ENCODE peak calls at places on chromosomes 4 and X, in four cellular contexts. One of them, this sample, is unnamed.

GRCh38 chr4:69323284-69323683 is 43.0 kb downstream of the UGT2B28 start:
- DNase-seq in neuronal stem cell: no peak
- DNase-seq in mesenchymal stem cell: no peak
- DNase-seq in H9: no peak
- DNase-seq in this sample: no peak

GRCh38 chr4:145820407-145820806 is 118.2 kb downstream of the ZNF827 start:
- DNase-seq in neuronal stem cell: no peak
- DNase-seq in mesenchymal stem cell: no peak
- DNase-seq in H9: no peak
- DNase-seq in this sample: peak

GRCh38 chr4:107870916-107871786 is 46.4 kb downstream of the SGMS2 start:
- DNase-seq in neuronal stem cell: no peak
- DNase-seq in mesenchymal stem cell: peak
- DNase-seq in H9: no peak
- DNase-seq in this sample: no peak

GRCh38 chr4:6991771-6992557 is 51.2 kb upstream of the TADA2B start:
- DNase-seq in neuronal stem cell: no peak
- DNase-seq in mesenchymal stem cell: peak
- DNase-seq in H9: no peak
- DNase-seq in this sample: peak

GRCh38 chr4:77861500-77861899 is 1.1 kb upstream of the MRPL1 start:
- DNase-seq in neuronal stem cell: no peak
- DNase-seq in mesenchymal stem cell: no peak
- DNase-seq in H9: no peak
- DNase-seq in this sample: no peak

GRCh38 chrX:47497274-47497673 is 14.3 kb upstream of the ZNF41 start:
- DNase-seq in neuronal stem cell: no peak
- DNase-seq in mesenchymal stem cell: peak
- DNase-seq in H9: no peak
- DNase-seq in this sample: peak

GRCh38 chr4:7785017-7785416 is 154.6 kb downstream of the AFAP1 start:
- DNase-seq in neuronal stem cell: no peak
- DNase-seq in mesenchymal stem cell: no peak
- DNase-seq in H9: no peak
- DNase-seq in this sample: peak

GRCh38 chr4:88600129-88600849 is 8.0 kb downstream of the HERC3 start:
- DNase-seq in neuronal stem cell: no peak
- DNase-seq in mesenchymal stem cell: peak
- DNase-seq in H9: no peak
- DNase-seq in this sample: peak

GRCh38 chr4:184415071-184415470 is 59.3 kb downstream of the IRF2 start:
- DNase-seq in neuronal stem cell: no peak
- DNase-seq in mesenchymal stem cell: no peak
- DNase-seq in H9: no peak
- DNase-seq in this sample: no peak

GRCh38 chr4:128242601-128243000 is 45.0 kb downstream of the PGRMC2 start:
- DNase-seq in neuronal stem cell: no peak
- DNase-seq in mesenchymal stem cell: no peak
- DNase-seq in H9: no peak
- DNase-seq in this sample: no peak

GRCh38 chrX:70289168-70289792 is 447 bp downstream of the PDZD11 start:
- DNase-seq in neuronal stem cell: no peak
- DNase-seq in mesenchymal stem cell: peak
- DNase-seq in H9: no peak
- DNase-seq in this sample: peak

GRCh38 chrX:128464091-128464490 is 411.9 kb upstream of the ACTRT1 start:
- DNase-seq in neuronal stem cell: no peak
- DNase-seq in mesenchymal stem cell: no peak
- DNase-seq in H9: no peak
- DNase-seq in this sample: no peak

GRCh38 chr4:71663780-71664179 is 120.1 kb downstream of the GC start:
- DNase-seq in neuronal stem cell: no peak
- DNase-seq in mesenchymal stem cell: no peak
- DNase-seq in H9: no peak
- DNase-seq in this sample: no peak

GRCh38 chr4:138494931-138495330 is 252.8 kb upstream of the SLC7A11 start:
- DNase-seq in neuronal stem cell: no peak
- DNase-seq in mesenchymal stem cell: peak
- DNase-seq in H9: peak
- DNase-seq in this sample: peak

GRCh38 chr4:73127839-73128448 is 58.4 kb upstream of the COX18 start:
- DNase-seq in neuronal stem cell: no peak
- DNase-seq in mesenchymal stem cell: peak
- DNase-seq in H9: no peak
- DNase-seq in this sample: peak

GRCh38 chrX:105876658-105877057 is 54.3 kb downstream of the NRK start:
- DNase-seq in neuronal stem cell: peak
- DNase-seq in mesenchymal stem cell: peak
- DNase-seq in H9: no peak
- DNase-seq in this sample: peak

GRCh38 chrX:152646961-152647360 is 9.3 kb downstream of the GABRQ start:
- DNase-seq in neuronal stem cell: no peak
- DNase-seq in mesenchymal stem cell: no peak
- DNase-seq in H9: no peak
- DNase-seq in this sample: no peak

GRCh38 chr4:121950212-121950679 is 1.6 kb downstream of the TRPC3 start:
- DNase-seq in neuronal stem cell: peak
- DNase-seq in mesenchymal stem cell: peak
- DNase-seq in H9: peak
- DNase-seq in this sample: peak

GRCh38 chrX:54043696-54044125 is 562 bp downstream of the PHF8 start:
- DNase-seq in neuronal stem cell: no peak
- DNase-seq in mesenchymal stem cell: peak
- DNase-seq in H9: peak
- DNase-seq in this sample: peak

GRCh38 chr4:45275862-45276261 is 549.5 kb upstream of the GNPDA2 start:
- DNase-seq in neuronal stem cell: no peak
- DNase-seq in mesenchymal stem cell: no peak
- DNase-seq in H9: no peak
- DNase-seq in this sample: no peak

GRCh38 chrX:115268421-115268820 is 21.1 kb upstream of the LUZP4 start:
- DNase-seq in neuronal stem cell: no peak
- DNase-seq in mesenchymal stem cell: no peak
- DNase-seq in H9: no peak
- DNase-seq in this sample: peak

GRCh38 chr4:77045490-77045889 is 30.3 kb downstream of the CCNI start:
- DNase-seq in neuronal stem cell: no peak
- DNase-seq in mesenchymal stem cell: peak
- DNase-seq in H9: no peak
- DNase-seq in this sample: peak

GRCh38 chrX:65985922-65986588 is 53.8 kb downstream of the VSIG4 start:
- DNase-seq in neuronal stem cell: peak
- DNase-seq in mesenchymal stem cell: peak
- DNase-seq in H9: peak
- DNase-seq in this sample: peak

GRCh38 chr4:87122252-87122651 is 98.2 kb downstream of the KLHL8 start:
- DNase-seq in neuronal stem cell: no peak
- DNase-seq in mesenchymal stem cell: peak
- DNase-seq in H9: no peak
- DNase-seq in this sample: peak

GRCh38 chr4:150209140-150209829 is 131.0 kb downstream of the DCLK2 start:
- DNase-seq in neuronal stem cell: peak
- DNase-seq in mesenchymal stem cell: peak
- DNase-seq in H9: peak
- DNase-seq in this sample: peak

GRCh38 chrX:55056820-55057690 is 17.8 kb upstream of the PAGE2B start:
- DNase-seq in neuronal stem cell: no peak
- DNase-seq in mesenchymal stem cell: peak
- DNase-seq in H9: no peak
- DNase-seq in this sample: peak

GRCh38 chr4:36348403-36348938 is 67.1 kb downstream of the DTHD1 start:
- DNase-seq in neuronal stem cell: no peak
- DNase-seq in mesenchymal stem cell: no peak
- DNase-seq in H9: no peak
- DNase-seq in this sample: no peak

GRCh38 chr4:164012396-164013027 is 518.0 kb downstream of the TMA16 start:
- DNase-seq in neuronal stem cell: peak
- DNase-seq in mesenchymal stem cell: peak
- DNase-seq in H9: peak
- DNase-seq in this sample: no peak

GRCh38 chr4:184349283-184350039 is 124.9 kb downstream of the IRF2 start:
- DNase-seq in neuronal stem cell: no peak
- DNase-seq in mesenchymal stem cell: no peak
- DNase-seq in H9: no peak
- DNase-seq in this sample: no peak

GRCh38 chr4:74682567-74683359 is 111.6 kb downstream of the BTC start:
- DNase-seq in neuronal stem cell: no peak
- DNase-seq in mesenchymal stem cell: peak
- DNase-seq in H9: peak
- DNase-seq in this sample: peak

GRCh38 chrX:148659481-148659880 is 159.1 kb downstream of the AFF2 start:
- DNase-seq in neuronal stem cell: no peak
- DNase-seq in mesenchymal stem cell: no peak
- DNase-seq in H9: no peak
- DNase-seq in this sample: no peak

GRCh38 chr4:3193531-3194203 is 55.3 kb upstream of the MSANTD1 start:
- DNase-seq in neuronal stem cell: no peak
- DNase-seq in mesenchymal stem cell: peak
- DNase-seq in H9: no peak
- DNase-seq in this sample: peak

GRCh38 chr4:53100801-53101581 is 238.9 kb downstream of the RASL11B start:
- DNase-seq in neuronal stem cell: no peak
- DNase-seq in mesenchymal stem cell: peak
- DNase-seq in H9: no peak
- DNase-seq in this sample: peak
- H3K4me2 ChIP-seq in neuronal stem cell: no peak
- H3K4me2 ChIP-seq in mesenchymal stem cell: no peak
- H3K4me2 ChIP-seq in H9: no peak
- H3K4me2 ChIP-seq in this sample: peak

DNA sequence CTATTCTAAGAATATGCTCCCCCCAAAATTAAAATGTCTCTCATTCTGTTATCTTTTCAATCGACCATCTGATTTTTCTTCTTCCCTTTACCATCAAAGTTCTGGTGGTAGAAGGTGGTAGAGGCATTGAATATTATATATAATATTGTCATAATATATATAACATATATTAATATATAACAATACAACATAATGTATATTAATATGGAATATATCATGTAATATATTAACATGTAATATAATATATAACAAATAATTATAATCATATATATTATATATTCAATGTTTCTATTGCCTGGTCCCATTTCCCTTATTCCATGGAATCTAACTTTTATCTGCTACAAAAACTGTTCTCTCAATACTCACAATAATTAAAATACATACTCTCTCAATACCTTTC is 40.6 kb downstream of the STPG2 start:
- DNase-seq in neuronal stem cell: no peak
- DNase-seq in mesenchymal stem cell: no peak
- DNase-seq in H9: no peak
- DNase-seq in this sample: no peak
- H4K91ac ChIP-seq in neuronal stem cell: no peak
- H4K91ac ChIP-seq in mesenchymal stem cell: no peak
- H4K91ac ChIP-seq in H9: no peak
- H4K91ac ChIP-seq in this sample: no peak

GRCh38 chr4:48341776-48342558 is 638 bp downstream of the SLAIN2 start:
- DNase-seq in neuronal stem cell: peak
- DNase-seq in mesenchymal stem cell: peak
- DNase-seq in H9: peak
- DNase-seq in this sample: peak
- H3K4me2 ChIP-seq in neuronal stem cell: peak
- H3K4me2 ChIP-seq in mesenchymal stem cell: peak
- H3K4me2 ChIP-seq in H9: peak
- H3K4me2 ChIP-seq in this sample: peak

GRCh38 chr4:105015750-105016149 is 130.9 kb upstream of the TET2 start:
- DNase-seq in neuronal stem cell: no peak
- DNase-seq in mesenchymal stem cell: no peak
- DNase-seq in H9: no peak
- DNase-seq in this sample: no peak

GRCh38 chr4:105014242-105015031 is 132.2 kb upstream of the TET2 start:
- DNase-seq in neuronal stem cell: no peak
- DNase-seq in mesenchymal stem cell: no peak
- DNase-seq in H9: no peak
- DNase-seq in this sample: no peak
- H4K91ac ChIP-seq in neuronal stem cell: no peak
- H4K91ac ChIP-seq in mesenchymal stem cell: no peak
- H4K91ac ChIP-seq in H9: no peak
- H4K91ac ChIP-seq in this sample: no peak

GRCh38 chr4:11704136-11704535 is 275.4 kb upstream of the HS3ST1 start:
- DNase-seq in neuronal stem cell: no peak
- DNase-seq in mesenchymal stem cell: no peak
- DNase-seq in H9: no peak
- DNase-seq in this sample: no peak

GRCh38 chr4:11701978-11702377 is 273.3 kb upstream of the HS3ST1 start:
- DNase-seq in neuronal stem cell: no peak
- DNase-seq in mesenchymal stem cell: no peak
- DNase-seq in H9: peak
- DNase-seq in this sample: no peak

GRCh38 chr4:11698846-11699590 is 270.3 kb upstream of the HS3ST1 start:
- DNase-seq in neuronal stem cell: no peak
- DNase-seq in mesenchymal stem cell: peak
- DNase-seq in H9: no peak
- DNase-seq in this sample: peak

GRCh38 chr4:11700751-11701226 is 272.1 kb upstream of the HS3ST1 start:
- DNase-seq in neuronal stem cell: no peak
- DNase-seq in mesenchymal stem cell: peak
- DNase-seq in H9: no peak
- DNase-seq in this sample: peak

GRCh38 chr4:11702886-11703555 is 274.3 kb upstream of the HS3ST1 start:
- DNase-seq in neuronal stem cell: no peak
- DNase-seq in mesenchymal stem cell: no peak
- DNase-seq in H9: no peak
- DNase-seq in this sample: no peak
- H3K4me2 ChIP-seq in neuronal stem cell: no peak
- H3K4me2 ChIP-seq in mesenchymal stem cell: no peak
- H3K4me2 ChIP-seq in H9: no peak
- H3K4me2 ChIP-seq in this sample: no peak

This sample was measured in IMR-90.